ENCODE peak calls at places on chromosomes 4 and X, in five cellular contexts. A, Z, C, M and N are unnamed samples.

GRCh38 chr4:169604131-169604900 is 8.1 kb downstream of the NEK1 start:
- DNase-seq in A (peak; percentile 72), Z (no peak), C (no peak), M (no peak), N (no peak)

GRCh38 chrX:75086731-75087195 is 69.3 kb downstream of the ABCB7 start:
- DNase-seq in A (no peak), Z (no peak), C (no peak), M (no peak), N (no peak)

GRCh38 chrX:132900631-132901030 is 57.8 kb downstream of the HS6ST2 start:
- DNase-seq in A (peak; percentile 56), Z (no peak), C (no peak), M (no peak), N (no peak)

GRCh38 chrX:40402771-40403533 is 177.8 kb upstream of the ATP6AP2 start:
- DNase-seq in A (peak; percentile 47), Z (no peak), C (no peak), M (no peak), N (peak; percentile 47)

GRCh38 chrX:43809463-43809862 is 72.8 kb downstream of the MAOB start:
- DNase-seq in A (no peak), Z (no peak), C (no peak), M (no peak), N (no peak)

GRCh38 chr4:122481766-122482405 is 25.4 kb upstream of the IL2 start:
- DNase-seq in A (no peak), Z (no peak), C (no peak), M (no peak), N (no peak)

GRCh38 chrX:27882695-27883094 is 74.9 kb downstream of the MAGEB10 start:
- DNase-seq in A (no peak), Z (no peak), C (no peak), M (no peak), N (no peak)

GRCh38 chr4:53421791-53422190 is 44.4 kb downstream of the FIP1L1 start:
- DNase-seq in A (no peak), Z (no peak), C (no peak), M (no peak), N (no peak)

GRCh38 chr4:75514949-75515612 is 808 bp downstream of the THAP6 start:
- DNase-seq in A (peak; percentile 1), Z (no peak), C (no peak), M (no peak), N (no peak)

GRCh38 chrX:18415386-18415785 is 10.0 kb upstream of the CDKL5 start:
- DNase-seq in A (peak; percentile 21), Z (no peak), C (no peak), M (no peak), N (no peak)

GRCh38 chrX:18406531-18407266 is 18.7 kb upstream of the CDKL5 start:
- DNase-seq in A (no peak), Z (no peak), C (no peak), M (no peak), N (no peak)

DNA sequence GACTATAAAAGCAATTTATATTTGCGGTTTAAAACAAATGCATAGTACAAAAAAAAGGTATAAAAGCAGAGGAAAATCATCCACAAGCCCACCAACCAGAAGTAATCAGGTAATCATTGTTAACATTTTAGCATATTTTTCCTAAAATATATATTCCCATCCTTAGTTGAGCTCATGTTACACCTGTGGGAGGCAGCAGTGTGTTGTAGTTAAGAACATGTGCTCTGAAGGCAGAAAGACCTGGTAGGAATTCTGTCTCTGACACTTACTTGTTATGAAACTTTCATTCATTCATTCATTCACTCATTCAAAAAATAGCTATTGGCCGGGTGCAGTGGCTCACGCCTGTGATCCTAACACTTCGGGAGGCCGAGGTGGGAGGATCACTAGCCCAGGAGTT is 15.4 kb upstream of the CDKL5 start:
- DNase-seq in A (peak; percentile 62), Z (no peak), C (no peak), M (no peak), N (no peak)
- TF ChIP-seq CTCF in A (peak; percentile 45), Z (no peak), C (no peak), M (no peak), N (no peak)

GRCh38 chr4:26400140-26400539 is 79.3 kb downstream of the RBPJ start:
- DNase-seq in A (no peak), Z (no peak), C (no peak), M (no peak), N (no peak)
- TF ChIP-seq CTCF in A (peak; percentile 10), Z (no peak), C (no peak), M (no peak), N (no peak)

DNA sequence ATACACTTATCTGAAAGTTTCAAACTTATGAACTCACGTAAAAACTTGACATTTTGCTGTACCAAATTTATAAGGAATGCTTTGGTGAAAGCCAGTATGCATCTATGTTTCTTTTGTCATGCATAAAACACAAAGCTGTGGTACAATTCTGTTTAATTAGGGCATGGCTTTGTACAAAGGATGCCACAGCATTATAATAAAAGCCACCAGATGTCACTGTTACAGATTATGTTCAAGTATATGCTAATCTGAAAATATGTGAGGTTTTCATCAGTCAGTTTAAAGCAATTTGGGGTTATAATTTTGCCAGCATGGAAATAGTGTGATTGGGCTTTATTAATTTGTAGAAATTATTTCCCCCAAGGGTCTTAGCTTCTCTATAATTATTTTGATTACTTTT is 69.0 kb downstream of the ATOH1 start:
- DNase-seq in A (peak; percentile 24), Z (no peak), C (no peak), M (no peak), N (no peak)
- TF ChIP-seq CTCF in A (peak; percentile 23), Z (peak; percentile 32), C (no peak), M (no peak), N (no peak)

GRCh38 chr4:98113005-98113404 is 30.3 kb downstream of the STPG2 start:
- DNase-seq in A (peak; percentile 45), Z (peak; percentile 37), C (no peak), M (no peak), N (no peak)
- TF ChIP-seq CTCF in A (peak; percentile 49), Z (no peak), C (no peak), M (no peak), N (no peak)

DNA sequence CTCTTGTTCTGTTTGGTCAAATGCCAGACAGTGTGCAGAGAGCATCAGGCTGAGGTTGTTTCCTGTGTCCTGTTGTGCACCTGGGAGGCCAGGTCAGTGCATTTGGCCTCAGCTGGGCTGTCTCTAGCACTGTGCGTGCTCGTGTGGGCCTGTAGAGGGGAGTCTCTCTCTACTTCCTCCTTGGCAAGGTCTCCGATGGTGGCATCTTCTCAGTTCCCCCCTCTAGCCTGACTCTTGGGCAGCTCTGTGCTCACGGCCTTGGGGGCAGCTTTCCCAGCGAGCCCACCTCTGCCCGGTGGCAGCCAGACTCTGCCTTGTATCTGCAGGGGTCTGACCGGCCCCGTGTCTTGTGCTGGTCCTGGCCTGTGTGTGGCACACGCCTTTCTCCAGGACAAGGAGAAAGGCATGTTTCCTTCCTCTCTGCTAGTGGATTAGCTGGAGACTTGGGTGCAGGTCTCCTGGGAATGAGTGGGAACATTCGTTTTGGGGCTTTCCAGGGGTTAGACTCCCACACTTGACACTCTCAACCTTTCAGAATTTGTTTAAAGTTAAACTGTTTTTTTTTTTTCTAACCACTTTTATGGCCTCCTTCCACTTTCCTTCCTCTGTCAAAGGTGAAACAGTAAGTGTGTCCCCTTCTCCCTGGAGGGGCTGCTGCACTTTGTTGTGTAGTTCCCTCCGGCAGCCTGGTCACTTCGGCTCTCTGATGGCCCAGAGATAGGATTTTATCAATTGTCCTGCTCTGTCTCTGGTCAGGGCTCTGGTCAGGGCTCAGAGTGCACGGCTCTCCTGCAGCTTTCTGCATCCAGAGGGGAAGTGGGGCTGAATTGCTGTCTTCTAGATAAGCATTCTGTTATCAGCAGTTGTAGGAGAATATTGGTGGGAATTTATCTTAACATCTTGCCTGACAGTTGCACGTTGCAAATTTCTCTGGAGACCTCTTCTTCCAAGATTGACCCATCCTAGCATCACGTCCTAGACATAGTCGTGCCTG is 62.5 kb downstream of the FAM193A start:
- DNase-seq in A (no peak), Z (no peak), C (no peak), M (no peak), N (no peak)
- TF ChIP-seq CTCF in A (no peak), Z (no peak), C (peak; percentile 26), M (no peak), N (peak; percentile 39)

GRCh38 chrX:5117816-5118215 is 1110.9 kb downstream of the NLGN4X start:
- DNase-seq in A (no peak), Z (no peak), C (no peak), M (no peak), N (no peak)

GRCh38 chrX:5113128-5113527 is 1115.5 kb downstream of the NLGN4X start:
- DNase-seq in A (peak; percentile 20), Z (no peak), C (no peak), M (no peak), N (no peak)
- TF ChIP-seq CTCF in A (peak; percentile 27), Z (no peak), C (no peak), M (no peak), N (peak; percentile 62)

GRCh38 chrX:82125103-82125502 is 923.2 kb downstream of the SH3BGRL start:
- DNase-seq in A (no peak), Z (no peak), C (no peak), M (no peak), N (no peak)
- TF ChIP-seq CTCF in A (no peak), Z (no peak), C (no peak), M (no peak), N (no peak)

GRCh38 chr4:182917182-182918043 is at the start of gene DCTD:
- DNase-seq in A (peak; percentile 66), Z (peak; percentile 77), C (peak; percentile 77), M (peak; percentile 76), N (peak; percentile 57)
- TF ChIP-seq CTCF in A (peak; percentile 28), Z (no peak), C (no peak), M (peak; percentile 42), N (peak; percentile 40)

GRCh38 chr4:127124919-127125318 is 507.8 kb upstream of the INTU start:
- DNase-seq in A (peak; percentile 42), Z (no peak), C (no peak), M (no peak), N (no peak)
- TF ChIP-seq CTCF in A (peak; percentile 55), Z (no peak), C (no peak), M (no peak), N (no peak)

DNA sequence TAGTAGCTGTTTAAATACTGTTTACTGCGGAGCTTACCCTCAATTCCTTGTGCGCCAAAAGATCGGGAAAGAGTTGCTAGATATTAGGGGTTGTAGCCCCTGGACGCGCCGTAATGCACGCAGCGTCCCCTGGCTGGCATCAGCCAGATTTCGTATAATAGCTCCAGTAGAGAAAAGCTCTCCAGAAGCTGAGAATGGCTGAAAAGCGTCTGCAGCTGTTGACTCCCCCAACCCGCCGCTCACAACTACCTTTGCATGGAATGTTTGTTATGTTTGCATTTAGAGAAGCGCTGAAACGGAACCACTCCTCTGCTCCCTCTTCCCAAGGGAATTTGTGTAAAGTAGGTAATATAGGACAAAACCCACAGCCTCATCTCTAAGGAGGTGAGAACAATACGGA is 3.7 kb downstream of the DOCK11 start:
- DNase-seq in A (no peak), Z (no peak), C (no peak), M (no peak), N (no peak)
- TF ChIP-seq CTCF in A (no peak), Z (no peak), C (no peak), M (no peak), N (no peak)